ENCODE peak calls at places on chromosomes 7 and 10, in six cellular contexts. D is colonic mucosa; N is gastrocnemius medialis; Z is kidney; T is CD8-positive, alpha-beta T cell; J is tibial artery. I is an unnamed sample.

GRCh38 chr7:131302876-131303707 is 24.6 kb upstream of the MKLN1 start:
- DNase-seq in D (peak), N (no peak), Z (no peak), T (peak), J (no peak), I (peak)

GRCh38 chr7:139774376-139774775 is 3.4 kb downstream of the HIPK2 start:
- DNase-seq in D (no peak), N (no peak), Z (no peak), T (no peak), J (no peak), I (no peak)

GRCh38 chr7:94391716-94392390 is 2.8 kb upstream of the COL1A2 start:
- DNase-seq in D (no peak), N (no peak), Z (peak), T (no peak), J (no peak), I (no peak)

GRCh38 chr7:48154792-48155413 is 16.4 kb upstream of the ABCA13 start:
- DNase-seq in D (peak), N (no peak), Z (no peak), T (peak), J (no peak), I (no peak)

GRCh38 chr7:22351329-22351692 is 5.6 kb downstream of the RAPGEF5 start:
- DNase-seq in D (no peak), N (no peak), Z (no peak), T (no peak), J (no peak), I (no peak)

GRCh38 chr7:141663081-141663510 is 38.9 kb downstream of the DENND11 start:
- DNase-seq in D (peak), N (no peak), Z (peak), T (no peak), J (peak), I (peak)

GRCh38 chr7:84003191-84003590 is 191.4 kb downstream of the SEMA3A start:
- DNase-seq in D (no peak), N (no peak), Z (no peak), T (no peak), J (no peak), I (no peak)

GRCh38 chr10:96699613-96700012 is 20.7 kb downstream of the PIK3AP1 start:
- DNase-seq in D (no peak), N (no peak), Z (no peak), T (no peak), J (no peak), I (no peak)

DNA sequence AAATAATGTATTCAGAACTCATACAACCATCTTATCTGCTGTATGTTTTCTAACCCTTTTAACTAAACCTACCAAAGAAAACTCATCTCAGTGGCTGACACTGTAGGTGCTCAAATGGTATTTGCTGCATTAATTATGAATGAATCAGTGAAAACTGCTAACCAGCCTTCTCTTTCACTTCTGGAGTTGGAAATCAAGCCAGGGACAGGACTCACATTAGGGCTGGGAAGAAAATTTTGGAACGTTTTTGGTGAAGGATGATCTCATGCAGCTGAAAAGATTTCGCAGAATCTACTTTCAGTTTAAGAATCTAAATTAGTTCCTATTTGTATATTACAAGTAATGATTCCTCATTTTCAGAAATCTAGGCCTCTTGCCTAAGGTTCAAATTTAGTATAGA is 12.9 kb downstream of the MTPN start:
- DNase-seq in D (no peak), N (no peak), Z (no peak), T (no peak), J (no peak), I (no peak)
- H3K4me3 ChIP-seq in D (no peak), N (no peak), Z (no peak), T (no peak), J (no peak), I (no peak)

GRCh38 chr7:82020076-82020475 is 250.2 kb upstream of the HGF start:
- DNase-seq in D (no peak), N (no peak), Z (no peak), T (no peak), J (no peak), I (no peak)

GRCh38 chr7:82015751-82016150 is 245.9 kb upstream of the HGF start:
- DNase-seq in D (no peak), N (no peak), Z (no peak), T (no peak), J (no peak), I (no peak)

GRCh38 chr7:82018226-82018625 is 248.4 kb upstream of the HGF start:
- DNase-seq in D (no peak), N (no peak), Z (no peak), T (no peak), J (no peak), I (no peak)

GRCh38 chr7:82019538-82019937 is 249.7 kb upstream of the HGF start:
- DNase-seq in D (no peak), N (no peak), Z (no peak), T (no peak), J (no peak), I (no peak)

DNA sequence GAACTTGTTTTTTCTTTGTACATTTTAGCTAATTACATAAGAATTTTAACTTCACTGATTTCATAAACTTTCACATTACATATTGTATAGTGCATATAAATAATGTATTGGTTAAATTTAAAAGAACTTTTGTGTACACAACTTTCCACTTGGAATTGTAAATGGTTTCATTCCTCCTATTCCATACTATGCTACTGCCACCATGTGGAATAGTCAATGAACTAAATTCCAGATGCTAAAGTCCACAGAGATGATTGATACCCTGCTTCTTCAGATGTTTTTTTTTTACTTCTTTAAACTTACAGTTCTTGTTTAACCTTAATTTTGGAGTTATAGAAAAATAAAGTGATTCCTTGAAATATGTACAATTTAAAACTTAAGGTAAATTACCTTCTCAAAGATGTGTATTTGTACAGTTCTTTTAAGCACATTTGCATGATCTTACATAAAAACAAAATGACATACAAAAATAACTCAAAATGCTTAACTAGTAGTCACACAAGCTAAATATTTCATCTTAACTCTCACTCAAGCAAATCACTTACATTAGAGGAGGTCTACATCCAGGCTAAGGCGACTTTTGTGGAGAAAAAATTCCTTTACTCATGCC is 247.6 kb upstream of the HGF start:
- DNase-seq in D (no peak), N (no peak), Z (no peak), T (no peak), J (no peak), I (no peak)
- TF ChIP-seq CTCF in D (peak), N (peak), Z (peak), T (no peak), J (peak), I (no peak)

DNA sequence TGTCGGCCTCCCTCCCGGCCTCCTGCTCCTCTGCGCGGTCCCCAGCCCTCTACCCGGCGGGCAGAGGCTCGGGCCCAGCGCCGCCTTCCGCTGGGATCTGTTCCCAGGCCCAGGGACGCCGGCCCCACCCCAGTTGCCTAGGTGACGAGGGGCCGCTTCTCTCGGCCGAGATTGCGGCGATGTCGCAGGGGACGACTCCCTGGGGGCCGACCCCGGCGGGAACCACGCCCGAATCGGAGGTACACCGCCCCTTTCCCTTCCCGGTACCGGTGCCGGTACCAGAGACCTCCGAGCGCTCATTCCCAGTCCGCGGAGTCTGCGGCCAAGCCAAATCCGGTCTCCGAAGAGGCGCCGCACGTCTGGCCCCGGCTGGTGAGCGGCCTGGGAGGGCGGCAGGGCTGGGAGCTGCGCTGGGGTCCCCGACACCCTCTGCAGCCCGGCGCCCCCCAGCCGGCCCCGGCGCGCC is at the start of gene CABCOCO1:
- DNase-seq in D (peak), N (peak), Z (peak), T (no peak), J (peak), I (peak)
- H3K4me3 ChIP-seq in D (peak), N (peak), Z (peak), T (no peak), J (peak), I (peak)

GRCh38 chr10:90712529-90712928 is 145.3 kb downstream of the HTR7 start:
- DNase-seq in D (no peak), N (no peak), Z (no peak), T (no peak), J (no peak), I (no peak)

GRCh38 chr10:90723416-90724068 is 134.3 kb downstream of the HTR7 start:
- DNase-seq in D (no peak), N (no peak), Z (no peak), T (no peak), J (no peak), I (no peak)

GRCh38 chr10:90722832-90723231 is 135.0 kb downstream of the HTR7 start:
- DNase-seq in D (no peak), N (no peak), Z (no peak), T (no peak), J (no peak), I (no peak)

DNA sequence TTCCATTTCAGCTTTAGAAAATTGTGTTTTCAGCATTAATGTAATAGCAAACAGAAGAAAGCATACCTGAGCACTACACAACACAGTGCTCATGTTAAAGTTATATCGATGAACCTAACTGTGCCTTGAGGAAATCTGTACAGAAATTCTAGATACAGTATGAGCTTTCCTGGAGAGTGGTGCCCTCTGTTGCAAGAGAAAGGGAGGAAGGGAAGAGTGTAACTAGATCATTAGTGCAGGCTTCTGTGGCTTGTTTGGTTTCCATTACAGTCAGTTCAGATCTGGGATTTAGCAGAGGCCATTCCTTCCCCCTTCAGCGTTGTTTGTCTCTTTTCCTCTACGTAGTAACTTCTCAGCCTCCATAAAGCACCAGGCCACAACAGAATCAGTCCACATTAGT is 139.7 kb downstream of the HTR7 start:
- DNase-seq in D (no peak), N (no peak), Z (no peak), T (no peak), J (no peak), I (no peak)
- TF ChIP-seq CTCF in D (no peak), N (no peak), Z (no peak), T (no peak), J (peak), I (no peak)

I was measured in prostate gland.